ENCODE peak calls at places on chromosome 14, in ten cellular contexts. One of them, this sample, is unnamed.

GRCh38 chr14:66228267-66228970 is 257.8 kb upstream of the CCDC196 start:
- DNase-seq in stimulated activated CD4-positive, alpha-beta T cell treated with anti-CD3 and anti-CD28 coated beads, Interleukin-15, amount 100 ng/mL, for 1 hour: no peak
- DNase-seq in dermis blood vessel endothelial cell: no peak
- DNase-seq in NCI-H2171 treated with DMSO at 0.1 percent for 48 hours: no peak
- DNase-seq in activated CD8-positive, alpha-beta memory T cell treated with anti-CD3 and anti-CD28 coated beads, Interleukin-2, amount 10 ng/mL, durations not matched to agents 7 days and 5 days: peak
- DNase-seq in activated naive CD4-positive, alpha-beta T cell: no peak
- DNase-seq in omental fat pad: no peak
- DNase-seq in mesothelial cell of epicardium: no peak
- DNase-seq in bronchial epithelial cell: peak
- DNase-seq in ELR: peak
- DNase-seq in this sample: no peak

GRCh38 chr14:55454264-55455151 is 14.1 kb upstream of the TBPL2 start:
- DNase-seq in activated CD8-positive, alpha-beta memory T cell treated with anti-CD3 and anti-CD28 coated beads, Interleukin-2, amount 10 ng/mL, durations not matched to agents 7 days and 5 days: no peak
- DNase-seq in ELR: peak
- DNase-seq in activated naive CD4-positive, alpha-beta T cell: no peak
- DNase-seq in bronchial epithelial cell: peak
- DNase-seq in stimulated activated CD4-positive, alpha-beta T cell treated with anti-CD3 and anti-CD28 coated beads, Interleukin-15, amount 100 ng/mL, for 1 hour: no peak
- DNase-seq in omental fat pad: no peak
- DNase-seq in NCI-H2171 treated with DMSO at 0.1 percent for 48 hours: peak
- DNase-seq in mesothelial cell of epicardium: no peak
- DNase-seq in dermis blood vessel endothelial cell: peak
- DNase-seq in this sample: no peak

GRCh38 chr14:93120522-93120921 is 4.8 kb upstream of the ITPK1 start:
- DNase-seq in bronchial epithelial cell: peak
- DNase-seq in mesothelial cell of epicardium: no peak
- DNase-seq in ELR: no peak
- DNase-seq in omental fat pad: no peak
- DNase-seq in activated CD8-positive, alpha-beta memory T cell treated with anti-CD3 and anti-CD28 coated beads, Interleukin-2, amount 10 ng/mL, durations not matched to agents 7 days and 5 days: no peak
- DNase-seq in dermis blood vessel endothelial cell: no peak
- DNase-seq in activated naive CD4-positive, alpha-beta T cell: no peak
- DNase-seq in stimulated activated CD4-positive, alpha-beta T cell treated with anti-CD3 and anti-CD28 coated beads, Interleukin-15, amount 100 ng/mL, for 1 hour: no peak
- DNase-seq in NCI-H2171 treated with DMSO at 0.1 percent for 48 hours: no peak
- DNase-seq in this sample: no peak

GRCh38 chr14:59484611-59485174 is 376 bp downstream of the JKAMP start:
- DNase-seq in activated CD8-positive, alpha-beta memory T cell treated with anti-CD3 and anti-CD28 coated beads, Interleukin-2, amount 10 ng/mL, durations not matched to agents 7 days and 5 days: no peak
- DNase-seq in dermis blood vessel endothelial cell: no peak
- DNase-seq in stimulated activated CD4-positive, alpha-beta T cell treated with anti-CD3 and anti-CD28 coated beads, Interleukin-15, amount 100 ng/mL, for 1 hour: no peak
- DNase-seq in mesothelial cell of epicardium: no peak
- DNase-seq in bronchial epithelial cell: no peak
- DNase-seq in activated naive CD4-positive, alpha-beta T cell: no peak
- DNase-seq in ELR: peak
- DNase-seq in omental fat pad: no peak
- DNase-seq in NCI-H2171 treated with DMSO at 0.1 percent for 48 hours: peak
- DNase-seq in this sample: no peak

GRCh38 chr14:51521764-51522163 is 129.9 kb upstream of the FRMD6 start:
- DNase-seq in activated naive CD4-positive, alpha-beta T cell: no peak
- DNase-seq in activated CD8-positive, alpha-beta memory T cell treated with anti-CD3 and anti-CD28 coated beads, Interleukin-2, amount 10 ng/mL, durations not matched to agents 7 days and 5 days: no peak
- DNase-seq in ELR: peak
- DNase-seq in NCI-H2171 treated with DMSO at 0.1 percent for 48 hours: no peak
- DNase-seq in mesothelial cell of epicardium: no peak
- DNase-seq in omental fat pad: no peak
- DNase-seq in stimulated activated CD4-positive, alpha-beta T cell treated with anti-CD3 and anti-CD28 coated beads, Interleukin-15, amount 100 ng/mL, for 1 hour: no peak
- DNase-seq in bronchial epithelial cell: no peak
- DNase-seq in dermis blood vessel endothelial cell: no peak
- DNase-seq in this sample: no peak

GRCh38 chr14:71942904-71943694 is 10.9 kb downstream of the RGS6 start:
- DNase-seq in activated CD8-positive, alpha-beta memory T cell treated with anti-CD3 and anti-CD28 coated beads, Interleukin-2, amount 10 ng/mL, durations not matched to agents 7 days and 5 days: no peak
- DNase-seq in activated naive CD4-positive, alpha-beta T cell: no peak
- DNase-seq in dermis blood vessel endothelial cell: no peak
- DNase-seq in omental fat pad: no peak
- DNase-seq in mesothelial cell of epicardium: no peak
- DNase-seq in NCI-H2171 treated with DMSO at 0.1 percent for 48 hours: no peak
- DNase-seq in ELR: no peak
- DNase-seq in bronchial epithelial cell: no peak
- DNase-seq in stimulated activated CD4-positive, alpha-beta T cell treated with anti-CD3 and anti-CD28 coated beads, Interleukin-15, amount 100 ng/mL, for 1 hour: no peak
- DNase-seq in this sample: no peak

GRCh38 chr14:103139371-103140016 is 16.2 kb downstream of the TNFAIP2 start:
- DNase-seq in mesothelial cell of epicardium: no peak
- DNase-seq in activated CD8-positive, alpha-beta memory T cell treated with anti-CD3 and anti-CD28 coated beads, Interleukin-2, amount 10 ng/mL, durations not matched to agents 7 days and 5 days: no peak
- DNase-seq in bronchial epithelial cell: no peak
- DNase-seq in NCI-H2171 treated with DMSO at 0.1 percent for 48 hours: no peak
- DNase-seq in activated naive CD4-positive, alpha-beta T cell: no peak
- DNase-seq in dermis blood vessel endothelial cell: no peak
- DNase-seq in ELR: no peak
- DNase-seq in omental fat pad: no peak
- DNase-seq in stimulated activated CD4-positive, alpha-beta T cell treated with anti-CD3 and anti-CD28 coated beads, Interleukin-15, amount 100 ng/mL, for 1 hour: no peak
- DNase-seq in this sample: no peak

GRCh38 chr14:62002636-62003035 is 240.4 kb downstream of the SNAPC1 start:
- DNase-seq in dermis blood vessel endothelial cell: peak
- DNase-seq in omental fat pad: no peak
- DNase-seq in stimulated activated CD4-positive, alpha-beta T cell treated with anti-CD3 and anti-CD28 coated beads, Interleukin-15, amount 100 ng/mL, for 1 hour: no peak
- DNase-seq in bronchial epithelial cell: peak
- DNase-seq in activated naive CD4-positive, alpha-beta T cell: no peak
- DNase-seq in NCI-H2171 treated with DMSO at 0.1 percent for 48 hours: no peak
- DNase-seq in ELR: peak
- DNase-seq in mesothelial cell of epicardium: no peak
- DNase-seq in activated CD8-positive, alpha-beta memory T cell treated with anti-CD3 and anti-CD28 coated beads, Interleukin-2, amount 10 ng/mL, durations not matched to agents 7 days and 5 days: no peak
- DNase-seq in this sample: no peak

GRCh38 chr14:34460841-34461240 is 1.2 kb downstream of the SPTSSA start:
- DNase-seq in mesothelial cell of epicardium: no peak
- DNase-seq in activated naive CD4-positive, alpha-beta T cell: no peak
- DNase-seq in stimulated activated CD4-positive, alpha-beta T cell treated with anti-CD3 and anti-CD28 coated beads, Interleukin-15, amount 100 ng/mL, for 1 hour: no peak
- DNase-seq in dermis blood vessel endothelial cell: peak
- DNase-seq in NCI-H2171 treated with DMSO at 0.1 percent for 48 hours: no peak
- DNase-seq in ELR: peak
- DNase-seq in omental fat pad: no peak
- DNase-seq in bronchial epithelial cell: peak
- DNase-seq in activated CD8-positive, alpha-beta memory T cell treated with anti-CD3 and anti-CD28 coated beads, Interleukin-2, amount 10 ng/mL, durations not matched to agents 7 days and 5 days: no peak
- DNase-seq in this sample: no peak

GRCh38 chr14:96098309-96098998 is 59.3 kb downstream of the C14orf132 start:
- DNase-seq in bronchial epithelial cell: peak
- DNase-seq in stimulated activated CD4-positive, alpha-beta T cell treated with anti-CD3 and anti-CD28 coated beads, Interleukin-15, amount 100 ng/mL, for 1 hour: no peak
- DNase-seq in omental fat pad: no peak
- DNase-seq in activated CD8-positive, alpha-beta memory T cell treated with anti-CD3 and anti-CD28 coated beads, Interleukin-2, amount 10 ng/mL, durations not matched to agents 7 days and 5 days: no peak
- DNase-seq in NCI-H2171 treated with DMSO at 0.1 percent for 48 hours: peak
- DNase-seq in dermis blood vessel endothelial cell: peak
- DNase-seq in activated naive CD4-positive, alpha-beta T cell: no peak
- DNase-seq in mesothelial cell of epicardium: no peak
- DNase-seq in ELR: peak
- DNase-seq in this sample: no peak

GRCh38 chr14:18688346-18688745 is 87.4 kb downstream of the OR11H12 start:
- DNase-seq in activated CD8-positive, alpha-beta memory T cell treated with anti-CD3 and anti-CD28 coated beads, Interleukin-2, amount 10 ng/mL, durations not matched to agents 7 days and 5 days: no peak
- DNase-seq in NCI-H2171 treated with DMSO at 0.1 percent for 48 hours: no peak
- DNase-seq in stimulated activated CD4-positive, alpha-beta T cell treated with anti-CD3 and anti-CD28 coated beads, Interleukin-15, amount 100 ng/mL, for 1 hour: no peak
- DNase-seq in dermis blood vessel endothelial cell: no peak
- DNase-seq in ELR: no peak
- DNase-seq in activated naive CD4-positive, alpha-beta T cell: no peak
- DNase-seq in omental fat pad: no peak
- DNase-seq in bronchial epithelial cell: peak
- DNase-seq in mesothelial cell of epicardium: no peak
- DNase-seq in this sample: no peak

GRCh38 chr14:59297070-59297766 is 108.8 kb downstream of the DAAM1 start:
- DNase-seq in mesothelial cell of epicardium: no peak
- DNase-seq in activated CD8-positive, alpha-beta memory T cell treated with anti-CD3 and anti-CD28 coated beads, Interleukin-2, amount 10 ng/mL, durations not matched to agents 7 days and 5 days: no peak
- DNase-seq in omental fat pad: no peak
- DNase-seq in activated naive CD4-positive, alpha-beta T cell: no peak
- DNase-seq in ELR: no peak
- DNase-seq in NCI-H2171 treated with DMSO at 0.1 percent for 48 hours: no peak
- DNase-seq in dermis blood vessel endothelial cell: no peak
- DNase-seq in stimulated activated CD4-positive, alpha-beta T cell treated with anti-CD3 and anti-CD28 coated beads, Interleukin-15, amount 100 ng/mL, for 1 hour: no peak
- DNase-seq in bronchial epithelial cell: no peak
- DNase-seq in this sample: no peak

GRCh38 chr14:72644758-72645489 is 249.0 kb downstream of the DPF3 start:
- DNase-seq in activated CD8-positive, alpha-beta memory T cell treated with anti-CD3 and anti-CD28 coated beads, Interleukin-2, amount 10 ng/mL, durations not matched to agents 7 days and 5 days: no peak
- DNase-seq in ELR: peak
- DNase-seq in dermis blood vessel endothelial cell: no peak
- DNase-seq in activated naive CD4-positive, alpha-beta T cell: no peak
- DNase-seq in stimulated activated CD4-positive, alpha-beta T cell treated with anti-CD3 and anti-CD28 coated beads, Interleukin-15, amount 100 ng/mL, for 1 hour: no peak
- DNase-seq in omental fat pad: no peak
- DNase-seq in bronchial epithelial cell: no peak
- DNase-seq in NCI-H2171 treated with DMSO at 0.1 percent for 48 hours: peak
- DNase-seq in mesothelial cell of epicardium: no peak
- DNase-seq in this sample: no peak

GRCh38 chr14:96747608-96748007 is 49.6 kb upstream of the VRK1 start:
- DNase-seq in mesothelial cell of epicardium: no peak
- DNase-seq in activated naive CD4-positive, alpha-beta T cell: no peak
- DNase-seq in omental fat pad: no peak
- DNase-seq in NCI-H2171 treated with DMSO at 0.1 percent for 48 hours: no peak
- DNase-seq in bronchial epithelial cell: no peak
- DNase-seq in ELR: no peak
- DNase-seq in activated CD8-positive, alpha-beta memory T cell treated with anti-CD3 and anti-CD28 coated beads, Interleukin-2, amount 10 ng/mL, durations not matched to agents 7 days and 5 days: no peak
- DNase-seq in dermis blood vessel endothelial cell: no peak
- DNase-seq in stimulated activated CD4-positive, alpha-beta T cell treated with anti-CD3 and anti-CD28 coated beads, Interleukin-15, amount 100 ng/mL, for 1 hour: no peak
- DNase-seq in this sample: no peak

GRCh38 chr14:34722723-34723545 is 8.5 kb upstream of the CFL2 start:
- DNase-seq in NCI-H2171 treated with DMSO at 0.1 percent for 48 hours: peak
- DNase-seq in mesothelial cell of epicardium: no peak
- DNase-seq in stimulated activated CD4-positive, alpha-beta T cell treated with anti-CD3 and anti-CD28 coated beads, Interleukin-15, amount 100 ng/mL, for 1 hour: no peak
- DNase-seq in ELR: peak
- DNase-seq in dermis blood vessel endothelial cell: peak
- DNase-seq in activated naive CD4-positive, alpha-beta T cell: no peak
- DNase-seq in omental fat pad: no peak
- DNase-seq in activated CD8-positive, alpha-beta memory T cell treated with anti-CD3 and anti-CD28 coated beads, Interleukin-2, amount 10 ng/mL, durations not matched to agents 7 days and 5 days: peak
- DNase-seq in bronchial epithelial cell: peak
- DNase-seq in this sample: no peak

GRCh38 chr14:99575043-99576023 is 28.7 kb downstream of the CCDC85C start:
- DNase-seq in activated CD8-positive, alpha-beta memory T cell treated with anti-CD3 and anti-CD28 coated beads, Interleukin-2, amount 10 ng/mL, durations not matched to agents 7 days and 5 days: no peak
- DNase-seq in ELR: peak
- DNase-seq in NCI-H2171 treated with DMSO at 0.1 percent for 48 hours: no peak
- DNase-seq in omental fat pad: no peak
- DNase-seq in bronchial epithelial cell: peak
- DNase-seq in stimulated activated CD4-positive, alpha-beta T cell treated with anti-CD3 and anti-CD28 coated beads, Interleukin-15, amount 100 ng/mL, for 1 hour: no peak
- DNase-seq in dermis blood vessel endothelial cell: no peak
- DNase-seq in activated naive CD4-positive, alpha-beta T cell: no peak
- DNase-seq in mesothelial cell of epicardium: no peak
- DNase-seq in this sample: no peak

GRCh38 chr14:34324363-34324795 is 137.7 kb downstream of the SPTSSA start:
- DNase-seq in stimulated activated CD4-positive, alpha-beta T cell treated with anti-CD3 and anti-CD28 coated beads, Interleukin-15, amount 100 ng/mL, for 1 hour: no peak
- DNase-seq in NCI-H2171 treated with DMSO at 0.1 percent for 48 hours: peak
- DNase-seq in activated CD8-positive, alpha-beta memory T cell treated with anti-CD3 and anti-CD28 coated beads, Interleukin-2, amount 10 ng/mL, durations not matched to agents 7 days and 5 days: no peak
- DNase-seq in bronchial epithelial cell: peak
- DNase-seq in activated naive CD4-positive, alpha-beta T cell: no peak
- DNase-seq in dermis blood vessel endothelial cell: peak
- DNase-seq in ELR: peak
- DNase-seq in mesothelial cell of epicardium: no peak
- DNase-seq in omental fat pad: no peak
- DNase-seq in this sample: no peak

GRCh38 chr14:74825008-74825407 is 50.9 kb downstream of the PROX2 start:
- DNase-seq in stimulated activated CD4-positive, alpha-beta T cell treated with anti-CD3 and anti-CD28 coated beads, Interleukin-15, amount 100 ng/mL, for 1 hour: no peak
- DNase-seq in omental fat pad: no peak
- DNase-seq in NCI-H2171 treated with DMSO at 0.1 percent for 48 hours: no peak
- DNase-seq in ELR: peak
- DNase-seq in bronchial epithelial cell: peak
- DNase-seq in activated CD8-positive, alpha-beta memory T cell treated with anti-CD3 and anti-CD28 coated beads, Interleukin-2, amount 10 ng/mL, durations not matched to agents 7 days and 5 days: no peak
- DNase-seq in activated naive CD4-positive, alpha-beta T cell: no peak
- DNase-seq in mesothelial cell of epicardium: no peak
- DNase-seq in dermis blood vessel endothelial cell: peak
- DNase-seq in this sample: no peak

GRCh38 chr14:64421166-64421565 is 33.0 kb downstream of the MTHFD1 start:
- DNase-seq in ELR: peak
- DNase-seq in activated CD8-positive, alpha-beta memory T cell treated with anti-CD3 and anti-CD28 coated beads, Interleukin-2, amount 10 ng/mL, durations not matched to agents 7 days and 5 days: no peak
- DNase-seq in bronchial epithelial cell: peak
- DNase-seq in mesothelial cell of epicardium: no peak
- DNase-seq in dermis blood vessel endothelial cell: peak
- DNase-seq in stimulated activated CD4-positive, alpha-beta T cell treated with anti-CD3 and anti-CD28 coated beads, Interleukin-15, amount 100 ng/mL, for 1 hour: no peak
- DNase-seq in NCI-H2171 treated with DMSO at 0.1 percent for 48 hours: peak
- DNase-seq in activated naive CD4-positive, alpha-beta T cell: no peak
- DNase-seq in omental fat pad: no peak
- DNase-seq in this sample: no peak

GRCh38 chr14:74656964-74657363 is 44.9 kb upstream of the LTBP2 start:
- DNase-seq in ELR: no peak
- DNase-seq in NCI-H2171 treated with DMSO at 0.1 percent for 48 hours: no peak
- DNase-seq in mesothelial cell of epicardium: no peak
- DNase-seq in omental fat pad: no peak
- DNase-seq in bronchial epithelial cell: peak
- DNase-seq in stimulated activated CD4-positive, alpha-beta T cell treated with anti-CD3 and anti-CD28 coated beads, Interleukin-15, amount 100 ng/mL, for 1 hour: no peak
- DNase-seq in activated CD8-positive, alpha-beta memory T cell treated with anti-CD3 and anti-CD28 coated beads, Interleukin-2, amount 10 ng/mL, durations not matched to agents 7 days and 5 days: no peak
- DNase-seq in dermis blood vessel endothelial cell: no peak
- DNase-seq in activated naive CD4-positive, alpha-beta T cell: no peak
- DNase-seq in this sample: no peak

GRCh38 chr14:78763746-78764145 is 593.6 kb downstream of the NRXN3 start:
- DNase-seq in activated naive CD4-positive, alpha-beta T cell: no peak
- DNase-seq in omental fat pad: no peak
- DNase-seq in NCI-H2171 treated with DMSO at 0.1 percent for 48 hours: no peak
- DNase-seq in stimulated activated CD4-positive, alpha-beta T cell treated with anti-CD3 and anti-CD28 coated beads, Interleukin-15, amount 100 ng/mL, for 1 hour: no peak
- DNase-seq in dermis blood vessel endothelial cell: no peak
- DNase-seq in bronchial epithelial cell: no peak
- DNase-seq in mesothelial cell of epicardium: no peak
- DNase-seq in ELR: no peak
- DNase-seq in activated CD8-positive, alpha-beta memory T cell treated with anti-CD3 and anti-CD28 coated beads, Interleukin-2, amount 10 ng/mL, durations not matched to agents 7 days and 5 days: no peak
- DNase-seq in this sample: no peak

GRCh38 chr14:77864580-77864979 is 64.7 kb downstream of the ADCK1 start:
- DNase-seq in dermis blood vessel endothelial cell: no peak
- DNase-seq in bronchial epithelial cell: no peak
- DNase-seq in activated CD8-positive, alpha-beta memory T cell treated with anti-CD3 and anti-CD28 coated beads, Interleukin-2, amount 10 ng/mL, durations not matched to agents 7 days and 5 days: no peak
- DNase-seq in activated naive CD4-positive, alpha-beta T cell: no peak
- DNase-seq in stimulated activated CD4-positive, alpha-beta T cell treated with anti-CD3 and anti-CD28 coated beads, Interleukin-15, amount 100 ng/mL, for 1 hour: no peak
- DNase-seq in NCI-H2171 treated with DMSO at 0.1 percent for 48 hours: no peak
- DNase-seq in ELR: no peak
- DNase-seq in mesothelial cell of epicardium: no peak
- DNase-seq in omental fat pad: no peak
- DNase-seq in this sample: no peak

GRCh38 chr14:85622986-85623385 is 93.0 kb downstream of the FLRT2 start:
- DNase-seq in bronchial epithelial cell: no peak
- DNase-seq in activated CD8-positive, alpha-beta memory T cell treated with anti-CD3 and anti-CD28 coated beads, Interleukin-2, amount 10 ng/mL, durations not matched to agents 7 days and 5 days: no peak
- DNase-seq in mesothelial cell of epicardium: no peak
- DNase-seq in NCI-H2171 treated with DMSO at 0.1 percent for 48 hours: no peak
- DNase-seq in dermis blood vessel endothelial cell: no peak
- DNase-seq in activated naive CD4-positive, alpha-beta T cell: no peak
- DNase-seq in omental fat pad: no peak
- DNase-seq in stimulated activated CD4-positive, alpha-beta T cell treated with anti-CD3 and anti-CD28 coated beads, Interleukin-15, amount 100 ng/mL, for 1 hour: no peak
- DNase-seq in ELR: no peak
- DNase-seq in this sample: no peak

GRCh38 chr14:97970222-97970621 is 1173.0 kb downstream of the VRK1 start:
- DNase-seq in mesothelial cell of epicardium: no peak
- DNase-seq in activated CD8-positive, alpha-beta memory T cell treated with anti-CD3 and anti-CD28 coated beads, Interleukin-2, amount 10 ng/mL, durations not matched to agents 7 days and 5 days: peak
- DNase-seq in dermis blood vessel endothelial cell: no peak
- DNase-seq in activated naive CD4-positive, alpha-beta T cell: no peak
- DNase-seq in ELR: no peak
- DNase-seq in bronchial epithelial cell: no peak
- DNase-seq in omental fat pad: no peak
- DNase-seq in NCI-H2171 treated with DMSO at 0.1 percent for 48 hours: no peak
- DNase-seq in stimulated activated CD4-positive, alpha-beta T cell treated with anti-CD3 and anti-CD28 coated beads, Interleukin-15, amount 100 ng/mL, for 1 hour: no peak
- DNase-seq in this sample: no peak

GRCh38 chr14:57637901-57638300 is 144.2 kb upstream of the CCDC198 start:
- DNase-seq in stimulated activated CD4-positive, alpha-beta T cell treated with anti-CD3 and anti-CD28 coated beads, Interleukin-15, amount 100 ng/mL, for 1 hour: no peak
- DNase-seq in ELR: no peak
- DNase-seq in activated naive CD4-positive, alpha-beta T cell: no peak
- DNase-seq in omental fat pad: no peak
- DNase-seq in activated CD8-positive, alpha-beta memory T cell treated with anti-CD3 and anti-CD28 coated beads, Interleukin-2, amount 10 ng/mL, durations not matched to agents 7 days and 5 days: no peak
- DNase-seq in bronchial epithelial cell: no peak
- DNase-seq in NCI-H2171 treated with DMSO at 0.1 percent for 48 hours: no peak
- DNase-seq in dermis blood vessel endothelial cell: no peak
- DNase-seq in mesothelial cell of epicardium: no peak
- DNase-seq in this sample: no peak

GRCh38 chr14:22978873-22979671 is 3.3 kb downstream of the AJUBA start:
- DNase-seq in activated naive CD4-positive, alpha-beta T cell: no peak
- DNase-seq in omental fat pad: no peak
- DNase-seq in ELR: peak
- DNase-seq in dermis blood vessel endothelial cell: peak
- DNase-seq in NCI-H2171 treated with DMSO at 0.1 percent for 48 hours: peak
- DNase-seq in bronchial epithelial cell: peak
- DNase-seq in stimulated activated CD4-positive, alpha-beta T cell treated with anti-CD3 and anti-CD28 coated beads, Interleukin-15, amount 100 ng/mL, for 1 hour: no peak
- DNase-seq in activated CD8-positive, alpha-beta memory T cell treated with anti-CD3 and anti-CD28 coated beads, Interleukin-2, amount 10 ng/mL, durations not matched to agents 7 days and 5 days: no peak
- DNase-seq in mesothelial cell of epicardium: no peak
- DNase-seq in this sample: no peak

GRCh38 chr14:68893566-68893965 is 85.5 kb downstream of the ACTN1 start:
- DNase-seq in activated naive CD4-positive, alpha-beta T cell: no peak
- DNase-seq in omental fat pad: no peak
- DNase-seq in stimulated activated CD4-positive, alpha-beta T cell treated with anti-CD3 and anti-CD28 coated beads, Interleukin-15, amount 100 ng/mL, for 1 hour: no peak
- DNase-seq in ELR: no peak
- DNase-seq in bronchial epithelial cell: no peak
- DNase-seq in NCI-H2171 treated with DMSO at 0.1 percent for 48 hours: no peak
- DNase-seq in mesothelial cell of epicardium: no peak
- DNase-seq in activated CD8-positive, alpha-beta memory T cell treated with anti-CD3 and anti-CD28 coated beads, Interleukin-2, amount 10 ng/mL, durations not matched to agents 7 days and 5 days: no peak
- DNase-seq in dermis blood vessel endothelial cell: no peak
- DNase-seq in this sample: no peak

GRCh38 chr14:58639842-58640484 is 2.2 kb downstream of the DACT1 start:
- DNase-seq in stimulated activated CD4-positive, alpha-beta T cell treated with anti-CD3 and anti-CD28 coated beads, Interleukin-15, amount 100 ng/mL, for 1 hour: no peak
- DNase-seq in ELR: peak
- DNase-seq in mesothelial cell of epicardium: no peak
- DNase-seq in dermis blood vessel endothelial cell: peak
- DNase-seq in activated naive CD4-positive, alpha-beta T cell: no peak
- DNase-seq in activated CD8-positive, alpha-beta memory T cell treated with anti-CD3 and anti-CD28 coated beads, Interleukin-2, amount 10 ng/mL, durations not matched to agents 7 days and 5 days: no peak
- DNase-seq in bronchial epithelial cell: peak
- DNase-seq in NCI-H2171 treated with DMSO at 0.1 percent for 48 hours: peak
- DNase-seq in omental fat pad: no peak
- DNase-seq in this sample: no peak

This sample was measured in activated gamma-delta T cell.